ENCODE peak calls at places on chromosomes 12 and 14, in nine cellular contexts. F is activated B cell treated with CpG ODN at 0.5 μM for 24 hours, E is aorta, S is WTC11, J is GM19239, R is HT1080, A is tibial artery, T is GOT3, Q is COR-L47. I is an unnamed sample.

GRCh38 chr14:51561141-51561540 is 90.6 kb upstream of the FRMD6 start:
- DNase-seq in F (no peak), E (no peak), S (no peak), J (no peak), R (no peak), A (no peak), T (no peak), Q (no peak), I (no peak)

GRCh38 chr12:91189526-91189925 is 6.9 kb upstream of the DCN start:
- DNase-seq in F (no peak), E (no peak), S (no peak), J (no peak), R (no peak), A (no peak), T (no peak), Q (no peak), I (no peak)

GRCh38 chr14:99382781-99383456 is 97.7 kb downstream of the SETD3 start:
- DNase-seq in F (no peak), E (peak), S (no peak), J (no peak), R (peak), A (no peak), T (no peak), Q (no peak), I (no peak)

GRCh38 chr12:33828326-33828725 is 194.0 kb upstream of the ALG10 start:
- DNase-seq in F (no peak), E (no peak), S (no peak), J (no peak), R (peak), A (no peak), T (no peak), Q (no peak), I (no peak)

GRCh38 chr14:104787736-104788532 is 7.6 kb downstream of the AKT1 start:
- DNase-seq in F (no peak), E (no peak), S (no peak), J (no peak), R (no peak), A (no peak), T (no peak), Q (peak), I (no peak)

GRCh38 chr12:55068416-55069010 is 48.7 kb downstream of the NEUROD4 start:
- DNase-seq in F (no peak), E (no peak), S (peak), J (peak), R (peak), A (no peak), T (no peak), Q (peak), I (peak)

GRCh38 chr12:20520572-20520971 is 152.2 kb downstream of the PDE3A start:
- DNase-seq in F (no peak), E (no peak), S (no peak), J (no peak), R (no peak), A (no peak), T (no peak), Q (no peak), I (no peak)

GRCh38 chr12:113170457-113170856 is 14.8 kb downstream of the DDX54 start:
- DNase-seq in F (no peak), E (no peak), S (no peak), J (no peak), R (no peak), A (no peak), T (no peak), Q (no peak), I (no peak)

GRCh38 chr12:111440152-111440551 is 34.4 kb downstream of the SH2B3 start:
- DNase-seq in F (no peak), E (peak), S (no peak), J (no peak), R (no peak), A (peak), T (no peak), Q (no peak), I (no peak)

GRCh38 chr12:132397152-132397933 is 68.0 kb upstream of the GALNT9 start:
- DNase-seq in F (no peak), E (no peak), S (peak), J (no peak), R (no peak), A (no peak), T (no peak), Q (no peak), I (no peak)